ENCODE peak calls at places on chromosomes 7 and 10, in eight cellular contexts. Z is left lung; W is sciatic nerve; F is iPS-NIHi11; L is effector CD8-positive, alpha-beta T cell; P is DMS79 treated with DMSO at 0.1 percent for 48 hours; D is effector memory CD8-positive, alpha-beta T cell; N is stimulated activated CD8-positive, alpha-beta memory T cell treated with anti-CD3 and anti-CD28 coated beads, Interleukin-2, amount 100 ng/mL, for 1 hour. K is an unnamed sample.
A peak's percentile ranks its signal among the peaks of the same experiment; 100 is the strongest.

GRCh38 chr10:71771821-71772617 is 1.3 kb downstream of the VSIR start:
- DNase-seq in P (no peak), D (no peak), L (peak; percentile 27), Z (peak; percentile 68), F (no peak), N (peak; percentile 42), W (peak; percentile 82), K (no peak)

GRCh38 chr10:115745943-115746342 is 527.1 kb downstream of the GFRA1 start:
- DNase-seq in D (no peak), L (no peak), N (no peak), P (no peak), Z (no peak), W (no peak), F (no peak), K (no peak)

GRCh38 chr7:121406-121805 is 71.0 kb upstream of the FAM20C start:
- DNase-seq in F (no peak), W (peak; percentile 42), N (no peak), L (no peak), Z (no peak), D (no peak), P (no peak), K (no peak)

GRCh38 chr7:15609287-15609686 is 47.5 kb upstream of the AGMO start:
- DNase-seq in L (no peak), Z (no peak), P (no peak), N (no peak), W (no peak), F (no peak), D (no peak), K (no peak)

GRCh38 chr7:102286237-102287081 is at the start of gene SH2B2:
- DNase-seq in L (peak; percentile 22), P (peak; percentile 25), Z (peak; percentile 92), N (no peak), D (peak; percentile 42), F (peak; percentile 87), W (peak; percentile 86), K (peak; percentile 24)

GRCh38 chr10:30437039-30437781 is 3.2 kb downstream of the MAP3K8 start:
- DNase-seq in D (peak; percentile 18), L (no peak), N (no peak), W (no peak), F (no peak), Z (no peak), P (no peak), K (no peak)

GRCh38 chr10:106474891-106475290 is 689.6 kb downstream of the SORCS1 start:
- DNase-seq in W (no peak), P (no peak), N (no peak), F (no peak), D (no peak), L (no peak), Z (no peak), K (no peak)

GRCh38 chr7:158033196-158033595 is 554.4 kb downstream of the PTPRN2 start:
- DNase-seq in Z (no peak), P (no peak), D (no peak), L (no peak), W (peak; percentile 28), N (no peak), F (no peak), K (no peak)

GRCh38 chr7:148699772-148700629 is 1.3 kb downstream of the CUL1 start:
- DNase-seq in W (no peak), N (no peak), P (peak; percentile 15), F (peak; percentile 72), Z (no peak), L (no peak), D (no peak), K (peak; percentile 10)